ENCODE peak calls at places on chromosomes 3 and 15, in four cellular contexts. One of them, this sample, is unnamed.

GRCh38 chr3:5729852-5730251 is 542.3 kb downstream of the EDEM1 start:
- DNase-seq in thyroid gland: no peak
- DNase-seq in CD4-positive, alpha-beta T cell: no peak
- DNase-seq in adrenal gland: no peak
- DNase-seq in this sample: no peak

GRCh38 chr3:188091746-188092145 is 62.2 kb upstream of the LPP start:
- DNase-seq in adrenal gland: no peak
- DNase-seq in thyroid gland: no peak
- DNase-seq in CD4-positive, alpha-beta T cell: no peak
- DNase-seq in this sample: no peak

GRCh38 chr15:92801774-92802464 is 98.2 kb upstream of the CHD2 start:
- DNase-seq in CD4-positive, alpha-beta T cell: no peak
- DNase-seq in thyroid gland: peak; percentile 44
- DNase-seq in adrenal gland: no peak
- DNase-seq in this sample: no peak

GRCh38 chr3:46370784-46371183 is at the start of gene CCR5:
- DNase-seq in CD4-positive, alpha-beta T cell: no peak
- DNase-seq in adrenal gland: no peak
- DNase-seq in thyroid gland: no peak
- DNase-seq in this sample: no peak

GRCh38 chr15:80404057-80404718 is at the start of gene ARNT2:
- DNase-seq in CD4-positive, alpha-beta T cell: no peak
- DNase-seq in thyroid gland: peak; percentile 43
- DNase-seq in adrenal gland: no peak
- DNase-seq in this sample: peak; percentile 33

GRCh38 chr3:78497025-78497424 is 1270.8 kb downstream of the ROBO1 start:
- DNase-seq in adrenal gland: peak; percentile 55
- DNase-seq in CD4-positive, alpha-beta T cell: no peak
- DNase-seq in thyroid gland: peak; percentile 62
- DNase-seq in this sample: no peak

GRCh38 chr15:80779658-80780415 is 667 bp downstream of the CEMIP start:
- DNase-seq in CD4-positive, alpha-beta T cell: no peak
- DNase-seq in thyroid gland: peak; percentile 17
- DNase-seq in adrenal gland: no peak
- DNase-seq in this sample: peak; percentile 33

GRCh38 chr3:32195995-32196540 is 42.4 kb upstream of the CMTM8 start:
- DNase-seq in CD4-positive, alpha-beta T cell: no peak
- DNase-seq in adrenal gland: no peak
- DNase-seq in thyroid gland: no peak
- DNase-seq in this sample: no peak

GRCh38 chr3:147369671-147370123 is 36.6 kb downstream of the ZIC4 start:
- DNase-seq in thyroid gland: no peak
- DNase-seq in CD4-positive, alpha-beta T cell: no peak
- DNase-seq in adrenal gland: no peak
- DNase-seq in this sample: no peak

GRCh38 chr15:85380860-85381535 is 595 bp downstream of the AKAP13 start:
- DNase-seq in adrenal gland: peak; percentile 32
- DNase-seq in thyroid gland: peak; percentile 66
- DNase-seq in CD4-positive, alpha-beta T cell: peak; percentile 23
- DNase-seq in this sample: peak; percentile 68

GRCh38 chr3:170562080-170562479 is 23.8 kb downstream of the SLC7A14 start:
- DNase-seq in CD4-positive, alpha-beta T cell: no peak
- DNase-seq in thyroid gland: no peak
- DNase-seq in adrenal gland: no peak
- DNase-seq in this sample: no peak

GRCh38 chr3:162376761-162377160 is 880.2 kb downstream of the OTOL1 start:
- DNase-seq in CD4-positive, alpha-beta T cell: no peak
- DNase-seq in adrenal gland: no peak
- DNase-seq in thyroid gland: no peak
- DNase-seq in this sample: no peak

GRCh38 chr15:20644026-20644425 is 102.4 kb upstream of the GOLGA6L6 start:
- DNase-seq in thyroid gland: no peak
- DNase-seq in adrenal gland: no peak
- DNase-seq in CD4-positive, alpha-beta T cell: no peak
- DNase-seq in this sample: no peak

GRCh38 chr3:142976621-142977398 is 13.3 kb upstream of the PAQR9 start:
- DNase-seq in adrenal gland: peak; percentile 93
- DNase-seq in thyroid gland: peak; percentile 18
- DNase-seq in CD4-positive, alpha-beta T cell: no peak
- DNase-seq in this sample: peak; percentile 84

GRCh38 chr3:42653560-42654330 is at the start of gene ZBTB47:
- DNase-seq in thyroid gland: peak; percentile 72
- DNase-seq in CD4-positive, alpha-beta T cell: no peak
- DNase-seq in adrenal gland: peak; percentile 46
- DNase-seq in this sample: no peak

GRCh38 chr3:31772155-31772761 is 208.8 kb downstream of the OSBPL10 start:
- DNase-seq in CD4-positive, alpha-beta T cell: no peak
- DNase-seq in adrenal gland: no peak
- DNase-seq in thyroid gland: no peak
- DNase-seq in this sample: no peak

GRCh38 chr3:30625541-30626438 is 19.4 kb downstream of the TGFBR2 start:
- DNase-seq in CD4-positive, alpha-beta T cell: no peak
- DNase-seq in adrenal gland: no peak
- DNase-seq in thyroid gland: no peak
- DNase-seq in this sample: no peak

GRCh38 chr15:48631191-48631770 is 14.2 kb downstream of the FBN1 start:
- DNase-seq in thyroid gland: no peak
- DNase-seq in adrenal gland: no peak
- DNase-seq in CD4-positive, alpha-beta T cell: no peak
- DNase-seq in this sample: peak; percentile 22

GRCh38 chr3:9402410-9403228 is 5.2 kb downstream of the SETD5 start:
- DNase-seq in adrenal gland: no peak
- DNase-seq in CD4-positive, alpha-beta T cell: no peak
- DNase-seq in thyroid gland: peak; percentile 19
- DNase-seq in this sample: peak; percentile 63

GRCh38 chr3:187646906-187647660 is 23.1 kb downstream of the SST start:
- DNase-seq in CD4-positive, alpha-beta T cell: no peak
- DNase-seq in thyroid gland: no peak
- DNase-seq in adrenal gland: no peak
- DNase-seq in this sample: no peak

GRCh38 chr15:85704021-85704420 is 90.7 kb downstream of the KLHL25 start:
- DNase-seq in CD4-positive, alpha-beta T cell: no peak
- DNase-seq in thyroid gland: no peak
- DNase-seq in adrenal gland: no peak
- DNase-seq in this sample: no peak

GRCh38 chr15:67838789-67839332 is 984 bp downstream of the RNU6-1 start:
- DNase-seq in adrenal gland: peak; percentile 63
- DNase-seq in thyroid gland: peak; percentile 89
- DNase-seq in CD4-positive, alpha-beta T cell: no peak
- DNase-seq in this sample: peak; percentile 83

GRCh38 chr3:110933786-110934415 is 137.7 kb upstream of the NECTIN3 start:
- DNase-seq in CD4-positive, alpha-beta T cell: no peak
- DNase-seq in thyroid gland: no peak
- DNase-seq in adrenal gland: no peak
- DNase-seq in this sample: no peak

GRCh38 chr3:48881652-48882114 is 17.0 kb downstream of the SLC25A20 start:
- DNase-seq in CD4-positive, alpha-beta T cell: no peak
- DNase-seq in thyroid gland: no peak
- DNase-seq in adrenal gland: no peak
- DNase-seq in this sample: no peak

GRCh38 chr3:178352300-178353021 is 183.8 kb upstream of the KCNMB2 start:
- DNase-seq in adrenal gland: no peak
- DNase-seq in CD4-positive, alpha-beta T cell: no peak
- DNase-seq in thyroid gland: no peak
- DNase-seq in this sample: no peak

GRCh38 chr3:8784676-8785435 is 15.4 kb upstream of the OXTR start:
- DNase-seq in thyroid gland: no peak
- DNase-seq in adrenal gland: no peak
- DNase-seq in CD4-positive, alpha-beta T cell: no peak
- DNase-seq in this sample: peak; percentile 26

GRCh38 chr15:25797511-25798206 is 65.5 kb downstream of the ATP10A start:
- DNase-seq in adrenal gland: peak; percentile 48
- DNase-seq in CD4-positive, alpha-beta T cell: no peak
- DNase-seq in thyroid gland: no peak
- DNase-seq in this sample: no peak

GRCh38 chr3:100766069-100766468 is 56.8 kb downstream of the TFG start:
- DNase-seq in CD4-positive, alpha-beta T cell: no peak
- DNase-seq in thyroid gland: no peak
- DNase-seq in adrenal gland: no peak
- DNase-seq in this sample: no peak

GRCh38 chr15:100111103-100112060 is 230.4 kb downstream of the ADAMTS17 start:
- DNase-seq in thyroid gland: peak; percentile 34
- DNase-seq in adrenal gland: peak; percentile 77
- DNase-seq in CD4-positive, alpha-beta T cell: no peak
- DNase-seq in this sample: peak; percentile 67

GRCh38 chr3:50203113-50203852 is 1.8 kb upstream of the SLC38A3 start:
- DNase-seq in adrenal gland: no peak
- DNase-seq in CD4-positive, alpha-beta T cell: no peak
- DNase-seq in thyroid gland: no peak
- DNase-seq in this sample: no peak

GRCh38 chr3:50207359-50208042 is 2.4 kb downstream of the SLC38A3 start:
- DNase-seq in thyroid gland: no peak
- DNase-seq in CD4-positive, alpha-beta T cell: no peak
- DNase-seq in adrenal gland: no peak
- DNase-seq in this sample: no peak

GRCh38 chr3:50204052-50204803 is 843 bp upstream of the SLC38A3 start:
- DNase-seq in thyroid gland: no peak
- DNase-seq in CD4-positive, alpha-beta T cell: no peak
- DNase-seq in adrenal gland: no peak
- DNase-seq in this sample: no peak

GRCh38 chr3:50204804-50205718 is at the start of gene SLC38A3:
- DNase-seq in adrenal gland: no peak
- DNase-seq in thyroid gland: peak; percentile 58
- DNase-seq in CD4-positive, alpha-beta T cell: no peak
- DNase-seq in this sample: peak; percentile 56

GRCh38 chr3:50205719-50206276 is 727 bp downstream of the SLC38A3 start:
- DNase-seq in thyroid gland: peak; percentile 67
- DNase-seq in CD4-positive, alpha-beta T cell: no peak
- DNase-seq in adrenal gland: no peak
- DNase-seq in this sample: no peak
- H3K27me3 ChIP-seq in thyroid gland: no peaks in the 10 kb centered on the region
- H3K27me3 ChIP-seq in CD4-positive, alpha-beta T cell: peaks cover 63% of the 10 kb centered on the region
- H3K27me3 ChIP-seq in adrenal gland: peaks cover 25% of the 10 kb centered on the region
- H3K27me3 ChIP-seq in this sample: peaks cover 8% of the 10 kb centered on the region

GRCh38 chr3:44128057-44128775 is 113.5 kb upstream of the TOPAZ1 start:
- DNase-seq in CD4-positive, alpha-beta T cell: no peak
- DNase-seq in adrenal gland: no peak
- DNase-seq in thyroid gland: no peak
- DNase-seq in this sample: no peak

GRCh38 chr3:44130249-44130648 is 111.4 kb upstream of the TOPAZ1 start:
- DNase-seq in thyroid gland: no peak
- DNase-seq in CD4-positive, alpha-beta T cell: no peak
- DNase-seq in adrenal gland: no peak
- DNase-seq in this sample: no peak

GRCh38 chr3:44136421-44136820 is 105.3 kb upstream of the TOPAZ1 start:
- DNase-seq in thyroid gland: no peak
- DNase-seq in adrenal gland: no peak
- DNase-seq in CD4-positive, alpha-beta T cell: no peak
- DNase-seq in this sample: no peak

GRCh38 chr3:44132593-44132992 is 109.1 kb upstream of the TOPAZ1 start:
- DNase-seq in thyroid gland: no peak
- DNase-seq in adrenal gland: no peak
- DNase-seq in CD4-positive, alpha-beta T cell: no peak
- DNase-seq in this sample: no peak

DNA sequence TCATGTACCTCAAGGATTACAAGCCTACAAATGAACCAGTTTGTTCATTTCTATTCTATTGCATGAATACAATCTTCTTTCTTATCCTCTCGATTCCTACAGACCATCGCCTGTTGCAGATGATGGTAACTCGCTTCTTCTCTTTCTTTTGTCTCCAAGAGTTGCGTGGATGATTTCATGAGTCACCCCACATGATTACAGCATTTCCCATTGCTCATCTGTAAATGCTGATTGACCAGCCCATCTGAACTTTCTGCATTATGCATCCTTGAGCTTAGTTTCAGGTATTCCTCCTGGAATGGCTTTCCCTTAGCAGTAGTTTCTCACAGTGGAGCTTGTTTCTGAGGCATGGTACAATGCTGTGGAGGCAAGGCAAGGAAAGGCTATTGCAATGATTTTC is 109.6 kb upstream of the TOPAZ1 start:
- DNase-seq in CD4-positive, alpha-beta T cell: no peak
- DNase-seq in adrenal gland: no peak
- DNase-seq in thyroid gland: no peak
- DNase-seq in this sample: no peak
- H3K27me3 ChIP-seq in CD4-positive, alpha-beta T cell: peaks cover 4% of the 10 kb centered on the region
- H3K27me3 ChIP-seq in adrenal gland: no peaks in the 10 kb centered on the region
- H3K27me3 ChIP-seq in thyroid gland: no peaks in the 10 kb centered on the region
- H3K27me3 ChIP-seq in this sample: no peaks in the 10 kb centered on the region

DNA sequence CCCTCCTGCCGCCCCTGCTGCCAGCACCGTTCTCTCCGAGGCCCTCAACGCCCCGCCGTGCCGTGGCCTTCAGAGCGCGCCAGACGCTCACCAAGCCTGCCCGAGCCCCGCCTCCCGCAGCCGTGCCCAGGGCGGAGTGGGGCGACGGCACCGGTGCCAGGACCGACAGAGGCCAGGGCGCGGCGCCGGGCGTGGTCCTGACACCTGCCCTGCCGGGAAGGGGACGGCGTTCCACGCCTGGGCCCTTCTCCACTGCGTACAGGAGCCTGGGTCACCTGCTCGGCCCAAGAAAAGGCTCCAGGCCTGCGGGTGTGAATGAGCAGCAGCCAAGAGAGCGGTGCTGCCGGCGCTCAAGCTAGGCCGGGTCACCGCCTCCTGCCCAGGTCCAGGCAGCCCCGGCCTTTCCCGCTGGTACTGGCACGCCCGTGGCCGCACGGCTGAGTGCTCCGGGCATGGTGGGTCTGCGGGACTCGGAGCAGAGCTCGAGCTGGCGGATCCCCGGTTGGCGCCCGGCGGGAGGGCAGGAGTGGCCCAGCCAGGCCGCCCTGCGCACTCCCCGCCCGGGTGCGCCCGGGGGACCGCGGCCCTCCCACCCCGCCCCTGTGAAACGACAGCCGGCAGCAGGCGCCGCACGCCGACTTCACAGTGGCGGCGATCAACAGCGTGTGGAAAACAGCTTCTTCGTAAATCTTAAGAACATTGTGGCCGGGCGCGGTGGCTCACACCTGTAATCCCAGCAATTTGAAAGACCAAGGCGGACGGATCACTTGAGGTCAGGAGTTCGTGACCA is 4.2 kb downstream of the OCA2 start:
- DNase-seq in CD4-positive, alpha-beta T cell: no peak
- DNase-seq in thyroid gland: peak; percentile 91
- DNase-seq in adrenal gland: no peak
- DNase-seq in this sample: no peak
- H3K27me3 ChIP-seq in CD4-positive, alpha-beta T cell: peaks cover 87% of the 10 kb centered on the region
- H3K27me3 ChIP-seq in thyroid gland: no peaks in the 10 kb centered on the region
- H3K27me3 ChIP-seq in adrenal gland: peaks cover 29% of the 10 kb centered on the region
- H3K27me3 ChIP-seq in this sample: peaks cover 25% of the 10 kb centered on the region

GRCh38 chr3:184580376-184580775 is 18.8 kb downstream of the EPHB3 start:
- DNase-seq in adrenal gland: no peak
- DNase-seq in CD4-positive, alpha-beta T cell: no peak
- DNase-seq in thyroid gland: no peak
- DNase-seq in this sample: no peak
- H3K27me3 ChIP-seq in adrenal gland: no peaks in the 10 kb centered on the region
- H3K27me3 ChIP-seq in CD4-positive, alpha-beta T cell: peaks cover 25% of the 10 kb centered on the region
- H3K27me3 ChIP-seq in thyroid gland: no peaks in the 10 kb centered on the region
- H3K27me3 ChIP-seq in this sample: no peaks in the 10 kb centered on the region

GRCh38 chr3:113534365-113534764 is 2.0 kb downstream of the SIDT1 start:
- DNase-seq in adrenal gland: no peak
- DNase-seq in CD4-positive, alpha-beta T cell: no peak
- DNase-seq in thyroid gland: no peak
- DNase-seq in this sample: no peak
- H3K27me3 ChIP-seq in adrenal gland: no peaks in the 10 kb centered on the region
- H3K27me3 ChIP-seq in CD4-positive, alpha-beta T cell: no peaks in the 10 kb centered on the region
- H3K27me3 ChIP-seq in thyroid gland: no peaks in the 10 kb centered on the region
- H3K27me3 ChIP-seq in this sample: peaks cover 67% of the 10 kb centered on the region

This sample was measured in BE2C.